ENCODE peak calls at places on chromosomes 5 and 9, in eight cellular contexts. One of them, this sample, is unnamed.

GRCh38 chr5:53616939-53617549 is 56.6 kb downstream of the NDUFS4 start:
- DNase-seq in neural progenitor cell: no peak
- DNase-seq in GM12878: no peak
- DNase-seq in astrocyte: peak
- DNase-seq in GM23338: peak
- DNase-seq in hepatocyte: no peak
- DNase-seq in MM.1S: no peak
- DNase-seq in fibroblast of lung: no peak
- DNase-seq in this sample: peak

GRCh38 chr9:34237836-34238235 is 59.0 kb downstream of the UBAP1 start:
- DNase-seq in GM12878: no peak
- DNase-seq in GM23338: no peak
- DNase-seq in neural progenitor cell: no peak
- DNase-seq in astrocyte: no peak
- DNase-seq in hepatocyte: no peak
- DNase-seq in MM.1S: no peak
- DNase-seq in fibroblast of lung: no peak
- DNase-seq in this sample: no peak

GRCh38 chr9:7371032-7371431 is 428.5 kb downstream of the DMAC1 start:
- DNase-seq in hepatocyte: no peak
- DNase-seq in neural progenitor cell: no peak
- DNase-seq in astrocyte: no peak
- DNase-seq in GM12878: no peak
- DNase-seq in fibroblast of lung: peak
- DNase-seq in GM23338: no peak
- DNase-seq in MM.1S: no peak
- DNase-seq in this sample: no peak

GRCh38 chr5:15008911-15009310 is 137.3 kb upstream of the ANKH start:
- DNase-seq in fibroblast of lung: no peak
- DNase-seq in neural progenitor cell: no peak
- DNase-seq in GM23338: no peak
- DNase-seq in astrocyte: peak
- DNase-seq in hepatocyte: no peak
- DNase-seq in MM.1S: no peak
- DNase-seq in GM12878: no peak
- DNase-seq in this sample: no peak

GRCh38 chr9:90659626-90660364 is 17.2 kb upstream of the DIRAS2 start:
- DNase-seq in GM23338: no peak
- DNase-seq in hepatocyte: no peak
- DNase-seq in astrocyte: peak
- DNase-seq in fibroblast of lung: peak
- DNase-seq in GM12878: no peak
- DNase-seq in MM.1S: no peak
- DNase-seq in neural progenitor cell: no peak
- DNase-seq in this sample: peak

GRCh38 chr9:130606887-130607582 is 27.7 kb downstream of the FUBP3 start:
- DNase-seq in GM12878: no peak
- DNase-seq in neural progenitor cell: no peak
- DNase-seq in MM.1S: no peak
- DNase-seq in astrocyte: peak
- DNase-seq in GM23338: no peak
- DNase-seq in hepatocyte: no peak
- DNase-seq in fibroblast of lung: no peak
- DNase-seq in this sample: no peak

GRCh38 chr9:116350213-116350612 is 196.6 kb downstream of the PAPPA start:
- DNase-seq in GM23338: no peak
- DNase-seq in neural progenitor cell: no peak
- DNase-seq in MM.1S: no peak
- DNase-seq in hepatocyte: no peak
- DNase-seq in fibroblast of lung: no peak
- DNase-seq in GM12878: no peak
- DNase-seq in astrocyte: no peak
- DNase-seq in this sample: no peak

GRCh38 chr9:114225534-114226288 is 70.4 kb downstream of the COL27A1 start:
- DNase-seq in hepatocyte: no peak
- DNase-seq in neural progenitor cell: no peak
- DNase-seq in fibroblast of lung: peak
- DNase-seq in GM12878: no peak
- DNase-seq in astrocyte: peak
- DNase-seq in MM.1S: no peak
- DNase-seq in GM23338: no peak
- DNase-seq in this sample: peak

GRCh38 chr5:178387061-178387855 is 154.7 kb upstream of the PHYKPL start:
- DNase-seq in neural progenitor cell: no peak
- DNase-seq in fibroblast of lung: no peak
- DNase-seq in hepatocyte: peak
- DNase-seq in GM12878: no peak
- DNase-seq in astrocyte: no peak
- DNase-seq in GM23338: no peak
- DNase-seq in MM.1S: no peak
- DNase-seq in this sample: no peak

GRCh38 chr5:116492016-116492623 is 82.5 kb downstream of the SEMA6A start:
- DNase-seq in GM23338: no peak
- DNase-seq in MM.1S: no peak
- DNase-seq in neural progenitor cell: no peak
- DNase-seq in hepatocyte: no peak
- DNase-seq in GM12878: no peak
- DNase-seq in fibroblast of lung: peak
- DNase-seq in astrocyte: peak
- DNase-seq in this sample: peak

GRCh38 chr5:179242676-179243075 is 102.6 kb downstream of the ADAMTS2 start:
- DNase-seq in fibroblast of lung: no peak
- DNase-seq in astrocyte: no peak
- DNase-seq in hepatocyte: no peak
- DNase-seq in MM.1S: no peak
- DNase-seq in GM23338: no peak
- DNase-seq in neural progenitor cell: no peak
- DNase-seq in GM12878: no peak
- DNase-seq in this sample: no peak

GRCh38 chr5:14574124-14574523 is 7.5 kb upstream of the OTULINL start:
- DNase-seq in astrocyte: no peak
- DNase-seq in neural progenitor cell: no peak
- DNase-seq in GM12878: no peak
- DNase-seq in GM23338: no peak
- DNase-seq in fibroblast of lung: no peak
- DNase-seq in hepatocyte: no peak
- DNase-seq in MM.1S: no peak
- DNase-seq in this sample: no peak

GRCh38 chr5:73282383-73282782 is 109.4 kb downstream of the TMEM174 start:
- DNase-seq in astrocyte: no peak
- DNase-seq in GM23338: no peak
- DNase-seq in MM.1S: no peak
- DNase-seq in fibroblast of lung: no peak
- DNase-seq in neural progenitor cell: no peak
- DNase-seq in hepatocyte: no peak
- DNase-seq in GM12878: no peak
- DNase-seq in this sample: no peak

GRCh38 chr9:16461231-16461840 is 409.1 kb downstream of the BNC2 start:
- DNase-seq in astrocyte: peak
- DNase-seq in MM.1S: no peak
- DNase-seq in GM23338: peak
- DNase-seq in hepatocyte: no peak
- DNase-seq in GM12878: peak
- DNase-seq in neural progenitor cell: peak
- DNase-seq in fibroblast of lung: no peak
- DNase-seq in this sample: no peak

GRCh38 chr9:107471562-107471961 is 18.0 kb downstream of the KLF4 start:
- DNase-seq in hepatocyte: no peak
- DNase-seq in GM12878: no peak
- DNase-seq in astrocyte: no peak
- DNase-seq in GM23338: no peak
- DNase-seq in MM.1S: no peak
- DNase-seq in fibroblast of lung: no peak
- DNase-seq in neural progenitor cell: no peak
- DNase-seq in this sample: no peak

GRCh38 chr5:135834639-135835529 is at the start of gene SLC25A48:
- DNase-seq in GM23338: peak
- DNase-seq in neural progenitor cell: peak
- DNase-seq in fibroblast of lung: no peak
- DNase-seq in astrocyte: no peak
- DNase-seq in MM.1S: peak
- DNase-seq in GM12878: no peak
- DNase-seq in hepatocyte: peak
- DNase-seq in this sample: peak

GRCh38 chr5:81165493-81166119 is 67.5 kb upstream of the CKMT2 start:
- DNase-seq in hepatocyte: peak
- DNase-seq in astrocyte: peak
- DNase-seq in MM.1S: peak
- DNase-seq in GM12878: no peak
- DNase-seq in fibroblast of lung: peak
- DNase-seq in GM23338: peak
- DNase-seq in neural progenitor cell: peak
- DNase-seq in this sample: peak

GRCh38 chr5:91495699-91496098 is 112.6 kb upstream of the ARRDC3 start:
- DNase-seq in GM23338: peak
- DNase-seq in hepatocyte: no peak
- DNase-seq in fibroblast of lung: no peak
- DNase-seq in neural progenitor cell: peak
- DNase-seq in MM.1S: no peak
- DNase-seq in astrocyte: no peak
- DNase-seq in GM12878: no peak
- DNase-seq in this sample: no peak

GRCh38 chr5:139461698-139462097 is 845 bp downstream of the ECSCR start:
- DNase-seq in fibroblast of lung: peak
- DNase-seq in astrocyte: peak
- DNase-seq in neural progenitor cell: no peak
- DNase-seq in GM12878: no peak
- DNase-seq in MM.1S: no peak
- DNase-seq in GM23338: no peak
- DNase-seq in hepatocyte: no peak
- DNase-seq in this sample: no peak

GRCh38 chr9:77945798-77946197 is 85.8 kb downstream of the GNAQ start:
- DNase-seq in neural progenitor cell: no peak
- DNase-seq in astrocyte: peak
- DNase-seq in fibroblast of lung: no peak
- DNase-seq in GM23338: no peak
- DNase-seq in GM12878: no peak
- DNase-seq in hepatocyte: no peak
- DNase-seq in MM.1S: no peak
- DNase-seq in this sample: no peak

GRCh38 chr5:13218518-13218917 is 726.0 kb downstream of the DNAH5 start:
- DNase-seq in GM12878: no peak
- DNase-seq in GM23338: peak
- DNase-seq in astrocyte: no peak
- DNase-seq in neural progenitor cell: peak
- DNase-seq in fibroblast of lung: no peak
- DNase-seq in MM.1S: peak
- DNase-seq in hepatocyte: peak
- DNase-seq in this sample: peak

GRCh38 chr5:131812371-131813160 is 15.7 kb upstream of the FNIP1 start:
- DNase-seq in astrocyte: no peak
- DNase-seq in fibroblast of lung: no peak
- DNase-seq in GM23338: no peak
- DNase-seq in MM.1S: no peak
- DNase-seq in GM12878: no peak
- DNase-seq in hepatocyte: no peak
- DNase-seq in neural progenitor cell: no peak
- DNase-seq in this sample: no peak

DNA sequence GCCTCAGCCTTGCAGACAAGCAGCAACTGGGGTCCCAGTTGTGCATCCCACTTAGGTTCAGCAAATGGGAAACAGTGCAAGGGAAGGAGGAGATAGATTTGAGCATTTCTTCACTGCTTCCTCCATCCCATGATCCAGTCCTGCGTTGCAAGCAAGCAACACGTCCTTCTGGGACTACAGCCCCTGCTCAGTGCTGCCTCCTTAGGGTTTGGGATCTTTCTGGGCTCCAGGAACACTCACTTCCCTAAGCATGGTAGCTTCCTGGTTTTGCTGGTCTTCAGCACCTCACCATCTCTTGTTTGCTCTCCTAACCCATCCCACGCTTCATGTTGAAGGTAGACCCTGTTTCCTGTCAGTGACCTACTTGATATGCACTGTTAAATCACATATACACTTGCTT is 444.7 kb downstream of the MED10 start:
- DNase-seq in astrocyte: no peak
- DNase-seq in fibroblast of lung: no peak
- DNase-seq in GM23338: peak
- DNase-seq in neural progenitor cell: no peak
- DNase-seq in GM12878: no peak
- DNase-seq in hepatocyte: no peak
- DNase-seq in MM.1S: no peak
- DNase-seq in this sample: no peak
- TF ChIP-seq EZH2 in astrocyte: no peak
- TF ChIP-seq EZH2 in fibroblast of lung: no peak
- TF ChIP-seq EZH2 in GM23338: no peak
- TF ChIP-seq EZH2 in neural progenitor cell: no peak
- TF ChIP-seq EZH2 in GM12878: no peak
- TF ChIP-seq EZH2 in hepatocyte: no peak
- TF ChIP-seq EZH2 in MM.1S: no peak
- TF ChIP-seq EZH2 in this sample: no peak

DNA sequence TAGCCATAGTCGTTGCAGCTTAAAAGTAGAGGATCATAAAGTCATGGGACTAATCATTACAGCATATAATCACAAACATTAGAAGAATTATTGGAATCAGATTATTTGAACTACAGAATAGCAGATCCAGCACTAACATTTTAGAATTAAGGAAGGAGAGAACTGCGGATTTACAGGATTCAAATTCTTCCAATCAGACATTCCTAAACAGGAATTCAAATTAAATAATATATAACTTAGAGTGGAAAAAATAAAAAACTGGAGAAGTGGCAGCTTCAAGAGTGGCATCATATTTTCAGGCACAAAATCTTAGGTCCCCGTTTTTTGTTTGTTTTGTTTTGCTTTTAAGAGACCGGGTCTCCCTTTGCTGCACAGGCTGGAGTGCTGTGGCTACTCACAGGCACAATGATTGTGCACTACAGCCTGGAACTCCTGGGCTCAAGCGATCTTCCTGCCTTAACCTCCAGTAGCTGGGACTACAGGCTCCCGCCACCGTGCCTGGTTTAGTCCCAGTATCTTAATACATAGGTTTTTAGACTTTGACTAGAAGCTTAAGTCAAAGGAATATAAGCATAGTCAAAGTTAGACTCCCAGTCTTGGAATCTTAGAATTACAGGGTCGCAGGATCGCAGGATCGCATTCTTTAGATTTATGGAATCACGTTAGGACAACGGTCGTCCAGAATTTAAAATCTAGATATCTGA is 2.1 kb upstream of the FOXE1 start:
- DNase-seq in neural progenitor cell: no peak
- DNase-seq in GM12878: no peak
- DNase-seq in GM23338: no peak
- DNase-seq in fibroblast of lung: no peak
- DNase-seq in MM.1S: no peak
- DNase-seq in hepatocyte: no peak
- DNase-seq in astrocyte: no peak
- DNase-seq in this sample: no peak
- TF ChIP-seq EZH2 in neural progenitor cell: peak
- TF ChIP-seq EZH2 in GM12878: no peak
- TF ChIP-seq EZH2 in GM23338: peak
- TF ChIP-seq EZH2 in fibroblast of lung: peak
- TF ChIP-seq EZH2 in MM.1S: no peak
- TF ChIP-seq EZH2 in hepatocyte: no peak
- TF ChIP-seq EZH2 in astrocyte: no peak
- TF ChIP-seq EZH2 in this sample: no peak

GRCh38 chr5:154648706-154649105 is 106.5 kb upstream of the LARP1 start:
- DNase-seq in fibroblast of lung: peak
- DNase-seq in neural progenitor cell: no peak
- DNase-seq in GM23338: peak
- DNase-seq in GM12878: no peak
- DNase-seq in MM.1S: no peak
- DNase-seq in astrocyte: no peak
- DNase-seq in hepatocyte: peak
- DNase-seq in this sample: no peak
- TF ChIP-seq EZH2 in fibroblast of lung: no peak
- TF ChIP-seq EZH2 in neural progenitor cell: no peak
- TF ChIP-seq EZH2 in GM23338: no peak
- TF ChIP-seq EZH2 in GM12878: no peak
- TF ChIP-seq EZH2 in MM.1S: no peak
- TF ChIP-seq EZH2 in astrocyte: no peak
- TF ChIP-seq EZH2 in hepatocyte: no peak
- TF ChIP-seq EZH2 in this sample: no peak

GRCh38 chr5:80034962-80035821 is at the start of gene THBS4:
- DNase-seq in GM12878: no peak
- DNase-seq in neural progenitor cell: peak
- DNase-seq in MM.1S: no peak
- DNase-seq in GM23338: peak
- DNase-seq in fibroblast of lung: no peak
- DNase-seq in hepatocyte: peak
- DNase-seq in astrocyte: no peak
- DNase-seq in this sample: no peak
- TF ChIP-seq EZH2 in GM12878: peak
- TF ChIP-seq EZH2 in neural progenitor cell: no peak
- TF ChIP-seq EZH2 in MM.1S: no peak
- TF ChIP-seq EZH2 in GM23338: no peak
- TF ChIP-seq EZH2 in fibroblast of lung: peak
- TF ChIP-seq EZH2 in hepatocyte: no peak
- TF ChIP-seq EZH2 in astrocyte: peak
- TF ChIP-seq EZH2 in this sample: peak